ENCODE peak calls at places on chromosome 11, in eight cellular contexts. S, D, C, H, K, A, P and E are unnamed samples.

GRCh38 chr11:66476841-66477251 is 3.4 kb upstream of the DPP3 start:
- DNase-seq in C (no peak), K (no peak), H (no peak), A (no peak), S (no peak), P (no peak), D (no peak), E (no peak)

GRCh38 chr11:37504066-37504611 is 906.1 kb upstream of the RAG2 start:
- DNase-seq in C (peak), S (peak), P (no peak), A (no peak), H (peak), K (no peak), D (no peak), E (peak)

GRCh38 chr11:100625041-100625440 is 62.0 kb upstream of the ARHGAP42 start:
- DNase-seq in C (peak), K (no peak), S (peak), H (peak), D (no peak), P (no peak), A (no peak), E (no peak)

GRCh38 chr11:128627666-128628342 is 40.4 kb upstream of the ETS1 start:
- DNase-seq in C (no peak), A (no peak), H (no peak), S (no peak), D (no peak), P (peak), K (peak), E (peak)

GRCh38 chr11:29300441-29300840 is 716.4 kb downstream of the KCNA4 start:
- DNase-seq in D (no peak), P (no peak), H (peak), K (no peak), A (no peak), S (peak), C (peak), E (no peak)

GRCh38 chr11:120183701-120184141 is 27.1 kb upstream of the OAF start:
- DNase-seq in H (no peak), D (peak), K (peak), S (no peak), C (no peak), A (no peak), P (no peak), E (no peak)

GRCh38 chr11:122069946-122070345 is 46.1 kb downstream of the BLID start:
- DNase-seq in S (peak), H (peak), D (peak), P (no peak), C (peak), A (peak), K (peak), E (peak)

GRCh38 chr11:17978553-17979287 is 34.1 kb downstream of the SERGEF start:
- DNase-seq in H (peak), A (peak), K (no peak), S (peak), P (peak), D (peak), C (peak), E (peak)

GRCh38 chr11:16846305-16846704 is 107.9 kb downstream of the C11orf58 start:
- DNase-seq in H (no peak), D (no peak), S (peak), C (peak), K (no peak), A (no peak), P (no peak), E (no peak)

GRCh38 chr11:13486926-13487660 is 8.7 kb downstream of the PTH start:
- DNase-seq in H (no peak), S (peak), P (peak), K (no peak), A (peak), C (peak), D (peak), E (peak)

GRCh38 chr11:7019500-7020182 is 505 bp downstream of the ZNF214 start:
- DNase-seq in H (peak), S (no peak), P (no peak), K (peak), C (peak), A (peak), D (no peak), E (peak)

GRCh38 chr11:96322775-96323642 is 20.0 kb downstream of the MAML2 start:
- DNase-seq in D (no peak), P (no peak), C (no peak), K (no peak), A (no peak), S (no peak), H (no peak), E (no peak)

GRCh38 chr11:23995891-23996290 is 501.0 kb upstream of the LUZP2 start:
- DNase-seq in D (no peak), C (peak), H (peak), S (peak), P (no peak), K (no peak), A (no peak), E (no peak)

GRCh38 chr11:68142028-68142412 is 20.8 kb upstream of the CHKA start:
- DNase-seq in H (no peak), D (peak), K (no peak), S (no peak), C (no peak), P (no peak), A (no peak), E (peak)

GRCh38 chr11:114077482-114078305 is 18.2 kb downstream of the ZBTB16 start:
- DNase-seq in K (no peak), H (no peak), C (no peak), D (no peak), A (no peak), P (peak), S (no peak), E (no peak)

DNA sequence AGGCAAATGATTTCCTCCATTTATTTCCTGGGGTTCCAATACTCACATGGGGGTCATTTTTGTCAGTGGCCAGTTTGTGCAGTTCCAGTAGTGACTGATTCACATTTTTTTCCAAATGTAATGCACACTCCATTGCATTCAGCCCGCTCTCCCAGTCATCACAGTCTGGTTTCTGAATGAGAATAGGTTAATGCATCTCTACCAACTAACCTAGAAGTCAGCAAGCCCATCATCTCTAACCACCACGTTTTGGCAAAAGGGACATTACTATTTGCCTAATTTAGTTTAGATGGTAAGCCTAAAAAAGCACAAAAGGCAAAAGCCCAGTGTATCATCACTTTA is 2.5 kb downstream of the FTH1 start:
- DNase-seq in C (peak), S (peak), D (no peak), H (no peak), P (no peak), K (no peak), A (no peak), E (no peak)
- H3K4me3 ChIP-seq in C (no peak), S (peak), D (peak), H (peak), P (peak), K (peak), A (peak), E (peak)

DNA sequence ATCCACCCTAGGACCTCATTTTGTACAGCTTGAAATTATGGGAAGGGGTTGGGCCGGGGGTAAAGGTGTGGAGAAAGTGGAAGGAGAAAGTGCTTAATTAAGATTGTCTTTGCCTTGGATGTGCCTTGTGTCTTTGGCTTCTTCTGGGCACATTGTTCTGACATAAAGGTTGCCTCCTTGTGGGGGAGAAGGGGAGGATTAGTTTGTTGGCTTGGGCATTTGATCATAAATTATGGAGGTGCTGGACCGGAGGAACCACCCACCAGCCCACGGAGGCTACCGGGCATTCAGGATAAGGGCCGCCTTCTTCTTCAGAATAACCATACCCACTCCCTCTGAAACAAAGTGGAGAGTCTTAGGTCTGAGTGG is 1.3 kb downstream of the PAFAH1B2 start:
- DNase-seq in C (peak), A (no peak), H (peak), S (peak), D (no peak), P (peak), K (no peak), E (peak)
- TF ChIP-seq CTCF in C (peak), A (peak), H (peak), S (peak), D (no peak), P (peak), K (no peak), E (peak)

GRCh38 chr11:2300936-2301630 is 635 bp downstream of the C11orf21 start:
- DNase-seq in P (no peak), S (no peak), D (peak), C (no peak), K (peak), H (no peak), A (no peak), E (no peak)
- H3K4me3 ChIP-seq in P (no peak), S (no peak), D (peak), C (no peak), K (no peak), H (no peak), A (peak), E (no peak)

DNA sequence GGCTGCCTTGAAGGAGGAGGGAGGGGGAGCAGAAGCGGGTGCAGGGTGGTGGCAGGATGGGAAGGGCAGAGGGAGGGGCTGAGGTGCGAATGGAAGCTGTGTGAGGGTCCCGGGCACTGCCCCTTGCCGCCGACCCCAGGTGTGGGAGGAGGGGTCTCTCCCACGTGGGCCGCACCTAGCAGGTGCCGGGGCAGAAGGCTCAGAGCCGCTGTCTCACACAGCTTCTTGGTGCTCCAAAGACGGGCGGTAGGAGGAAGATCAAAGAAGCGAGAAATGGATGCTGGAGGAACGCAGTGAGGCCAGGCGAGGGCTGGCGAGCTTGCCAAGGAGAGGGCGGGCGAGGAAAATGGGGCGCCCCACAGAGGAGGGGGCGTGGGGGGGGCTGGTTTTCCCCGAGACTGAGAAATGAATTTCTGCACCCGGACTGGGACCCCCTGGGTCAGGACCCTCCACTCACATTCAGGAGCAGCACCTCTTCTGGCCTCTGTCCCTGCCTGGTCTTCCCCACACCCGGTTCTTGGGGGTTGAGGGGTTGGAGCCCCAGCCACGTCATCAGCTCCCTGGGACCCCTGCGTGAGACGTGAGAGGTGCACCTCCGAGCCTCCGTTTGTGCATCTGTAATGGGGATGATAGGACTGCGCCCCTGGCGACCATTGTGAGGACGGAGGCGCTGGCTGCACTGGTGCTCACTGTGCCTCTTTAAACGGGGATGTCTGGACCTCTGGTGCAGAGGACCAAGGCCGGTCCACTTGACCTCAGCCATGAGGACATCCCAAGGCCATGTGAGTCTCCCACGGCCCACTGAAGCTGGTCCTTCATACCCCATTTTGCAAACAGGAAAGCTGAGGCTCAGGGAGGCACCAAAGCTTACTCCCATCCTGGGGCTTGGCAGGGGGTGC is 16.8 kb downstream of the LSP1 start:
- DNase-seq in A (peak), D (no peak), S (no peak), P (no peak), C (no peak), K (no peak), H (no peak), E (no peak)
- TF ChIP-seq CTCF in A (peak), D (no peak), S (peak), P (no peak), C (peak), K (no peak), H (no peak), E (no peak)

DNA sequence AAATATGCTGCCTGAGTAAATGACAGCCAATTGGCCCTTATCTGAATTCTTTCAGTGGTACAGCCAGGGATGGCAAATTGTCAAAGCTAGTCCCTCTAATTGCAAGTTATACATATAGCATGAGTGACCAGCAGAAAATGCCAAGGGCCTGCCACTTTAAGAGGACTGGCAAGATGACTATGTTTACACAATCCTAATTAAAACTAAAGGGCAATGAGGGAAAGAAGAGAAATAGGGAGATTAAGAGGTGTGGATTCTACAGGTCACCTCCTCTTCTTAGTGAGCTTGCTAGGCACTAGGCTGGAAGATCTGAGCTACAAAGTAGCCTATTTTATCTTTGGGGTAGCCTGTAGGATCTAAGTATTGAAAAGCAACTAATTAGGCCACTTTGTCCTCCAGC is 13.5 kb downstream of the NUMA1 start:
- DNase-seq in H (no peak), K (no peak), P (no peak), C (no peak), D (no peak), A (no peak), S (no peak), E (no peak)
- H3K4me3 ChIP-seq in H (no peak), K (no peak), P (no peak), C (no peak), D (no peak), A (no peak), S (no peak), E (no peak)